ENCODE peak calls at places on chromosome 12, in ten cellular contexts. One of them, this sample, is unnamed.

GRCh38 chr12:30613119-30613830 is 82.4 kb downstream of the IPO8 start:
- DNase-seq in AG04450: no peak
- DNase-seq in transverse colon: no peak
- DNase-seq in GM06990: no peak
- DNase-seq in pancreas: no peak
- DNase-seq in HCT116: no peak
- DNase-seq in right lobe of liver: no peak
- DNase-seq in Panc1: no peak
- DNase-seq in A549: no peak
- DNase-seq in mucosa of descending colon: no peak
- DNase-seq in this sample: no peak

GRCh38 chr12:68175566-68176033 is 16.1 kb upstream of the IFNG start:
- DNase-seq in AG04450: no peak
- DNase-seq in transverse colon: peak; percentile 7
- DNase-seq in GM06990: peak; percentile 51
- DNase-seq in pancreas: no peak
- DNase-seq in HCT116: no peak
- DNase-seq in right lobe of liver: no peak
- DNase-seq in Panc1: no peak
- DNase-seq in A549: no peak
- DNase-seq in mucosa of descending colon: peak; percentile 4
- DNase-seq in this sample: no peak

GRCh38 chr12:1203735-1204019 is 212.7 kb downstream of the ERC1 start:
- DNase-seq in AG04450: no peak
- DNase-seq in transverse colon: no peak
- DNase-seq in GM06990: no peak
- DNase-seq in pancreas: no peak
- DNase-seq in HCT116: no peak
- DNase-seq in right lobe of liver: no peak
- DNase-seq in Panc1: no peak
- DNase-seq in A549: no peak
- DNase-seq in mucosa of descending colon: no peak
- DNase-seq in this sample: no peak

GRCh38 chr12:98591209-98591608 is 2.3 kb upstream of the SLC25A3 start:
- DNase-seq in AG04450: no peak
- DNase-seq in transverse colon: no peak
- DNase-seq in GM06990: no peak
- DNase-seq in pancreas: no peak
- DNase-seq in HCT116: no peak
- DNase-seq in right lobe of liver: no peak
- DNase-seq in Panc1: no peak
- DNase-seq in A549: no peak
- DNase-seq in mucosa of descending colon: no peak
- DNase-seq in this sample: no peak

GRCh38 chr12:107296681-107297086 is 203.3 kb upstream of the CRY1 start:
- DNase-seq in AG04450: no peak
- DNase-seq in transverse colon: no peak
- DNase-seq in GM06990: no peak
- DNase-seq in pancreas: no peak
- DNase-seq in HCT116: no peak
- DNase-seq in right lobe of liver: no peak
- DNase-seq in Panc1: no peak
- DNase-seq in A549: peak; percentile 26
- DNase-seq in mucosa of descending colon: no peak
- DNase-seq in this sample: no peak

GRCh38 chr12:89347325-89347829 is 4.9 kb downstream of the DUSP6 start:
- DNase-seq in AG04450: no peak
- DNase-seq in transverse colon: no peak
- DNase-seq in GM06990: no peak
- DNase-seq in pancreas: no peak
- DNase-seq in HCT116: no peak
- DNase-seq in right lobe of liver: no peak
- DNase-seq in Panc1: no peak
- DNase-seq in A549: no peak
- DNase-seq in mucosa of descending colon: no peak
- DNase-seq in this sample: no peak

GRCh38 chr12:105221588-105222325 is 14.2 kb downstream of the APPL2 start:
- DNase-seq in AG04450: no peak
- DNase-seq in transverse colon: no peak
- DNase-seq in GM06990: no peak
- DNase-seq in pancreas: no peak
- DNase-seq in HCT116: no peak
- DNase-seq in right lobe of liver: no peak
- DNase-seq in Panc1: no peak
- DNase-seq in A549: no peak
- DNase-seq in mucosa of descending colon: no peak
- DNase-seq in this sample: no peak

GRCh38 chr12:81976661-81977060 is 217.5 kb upstream of the PPFIA2 start:
- DNase-seq in AG04450: no peak
- DNase-seq in transverse colon: no peak
- DNase-seq in GM06990: no peak
- DNase-seq in pancreas: no peak
- DNase-seq in HCT116: no peak
- DNase-seq in right lobe of liver: no peak
- DNase-seq in Panc1: no peak
- DNase-seq in A549: no peak
- DNase-seq in mucosa of descending colon: no peak
- DNase-seq in this sample: no peak

GRCh38 chr12:112738531-112738930 is 53.0 kb upstream of the RPH3A start:
- DNase-seq in AG04450: no peak
- DNase-seq in transverse colon: no peak
- DNase-seq in GM06990: no peak
- DNase-seq in pancreas: no peak
- DNase-seq in HCT116: no peak
- DNase-seq in right lobe of liver: no peak
- DNase-seq in Panc1: no peak
- DNase-seq in A549: no peak
- DNase-seq in mucosa of descending colon: no peak
- DNase-seq in this sample: no peak

GRCh38 chr12:6390084-6390799 is 6.3 kb downstream of the LTBR start:
- DNase-seq in AG04450: no peak
- DNase-seq in transverse colon: peak; percentile 61
- DNase-seq in GM06990: no peak
- DNase-seq in pancreas: no peak
- DNase-seq in HCT116: no peak
- DNase-seq in right lobe of liver: no peak
- DNase-seq in Panc1: no peak
- DNase-seq in A549: no peak
- DNase-seq in mucosa of descending colon: peak; percentile 72
- DNase-seq in this sample: no peak

GRCh38 chr12:107490000-107490399 is 195.6 kb upstream of the PWP1 start:
- DNase-seq in AG04450: no peak
- DNase-seq in transverse colon: no peak
- DNase-seq in GM06990: no peak
- DNase-seq in pancreas: no peak
- DNase-seq in HCT116: no peak
- DNase-seq in right lobe of liver: no peak
- DNase-seq in Panc1: no peak
- DNase-seq in A549: no peak
- DNase-seq in mucosa of descending colon: peak; percentile 8
- DNase-seq in this sample: no peak

GRCh38 chr12:109770861-109771670 is 57.4 kb downstream of the FAM222A start:
- DNase-seq in AG04450: no peak
- DNase-seq in transverse colon: no peak
- DNase-seq in GM06990: no peak
- DNase-seq in pancreas: no peak
- DNase-seq in HCT116: no peak
- DNase-seq in right lobe of liver: no peak
- DNase-seq in Panc1: no peak
- DNase-seq in A549: no peak
- DNase-seq in mucosa of descending colon: no peak
- DNase-seq in this sample: no peak

GRCh38 chr12:55743131-55743921 is 404 bp downstream of the GDF11 start:
- DNase-seq in AG04450: no peak
- DNase-seq in transverse colon: peak; percentile 65
- DNase-seq in GM06990: peak; percentile 69
- DNase-seq in pancreas: peak; percentile 64
- DNase-seq in HCT116: no peak
- DNase-seq in right lobe of liver: peak; percentile 49
- DNase-seq in Panc1: no peak
- DNase-seq in A549: peak; percentile 65
- DNase-seq in mucosa of descending colon: peak; percentile 61
- DNase-seq in this sample: peak; percentile 50

GRCh38 chr12:82517027-82517426 is 158.7 kb downstream of the METTL25 start:
- DNase-seq in AG04450: no peak
- DNase-seq in transverse colon: no peak
- DNase-seq in GM06990: no peak
- DNase-seq in pancreas: no peak
- DNase-seq in HCT116: peak; percentile 22
- DNase-seq in right lobe of liver: no peak
- DNase-seq in Panc1: peak; percentile 12
- DNase-seq in A549: no peak
- DNase-seq in mucosa of descending colon: peak; percentile 29
- DNase-seq in this sample: peak; percentile 54

GRCh38 chr12:124497658-124498057 is 69.8 kb downstream of the NCOR2 start:
- DNase-seq in AG04450: peak; percentile 69
- DNase-seq in transverse colon: no peak
- DNase-seq in GM06990: no peak
- DNase-seq in pancreas: peak; percentile 75
- DNase-seq in HCT116: no peak
- DNase-seq in right lobe of liver: no peak
- DNase-seq in Panc1: no peak
- DNase-seq in A549: no peak
- DNase-seq in mucosa of descending colon: no peak
- DNase-seq in this sample: no peak

GRCh38 chr12:65300679-65301349 is 22.3 kb downstream of the MSRB3 start:
- DNase-seq in AG04450: no peak
- DNase-seq in transverse colon: no peak
- DNase-seq in GM06990: no peak
- DNase-seq in pancreas: no peak
- DNase-seq in HCT116: peak; percentile 54
- DNase-seq in right lobe of liver: no peak
- DNase-seq in Panc1: no peak
- DNase-seq in A549: peak; percentile 20
- DNase-seq in mucosa of descending colon: no peak
- DNase-seq in this sample: peak; percentile 56

GRCh38 chr12:116136340-116136739 is 141.2 kb downstream of the MED13L start:
- DNase-seq in AG04450: no peak
- DNase-seq in transverse colon: no peak
- DNase-seq in GM06990: no peak
- DNase-seq in pancreas: no peak
- DNase-seq in HCT116: no peak
- DNase-seq in right lobe of liver: no peak
- DNase-seq in Panc1: no peak
- DNase-seq in A549: no peak
- DNase-seq in mucosa of descending colon: no peak
- DNase-seq in this sample: no peak

GRCh38 chr12:66929121-66929520 is 250.2 kb upstream of the GRIP1 start:
- DNase-seq in AG04450: no peak
- DNase-seq in transverse colon: no peak
- DNase-seq in GM06990: no peak
- DNase-seq in pancreas: no peak
- DNase-seq in HCT116: no peak
- DNase-seq in right lobe of liver: no peak
- DNase-seq in Panc1: no peak
- DNase-seq in A549: no peak
- DNase-seq in mucosa of descending colon: no peak
- DNase-seq in this sample: no peak

GRCh38 chr12:88298761-88299242 is 156.7 kb downstream of the TMTC3 start:
- DNase-seq in AG04450: no peak
- DNase-seq in transverse colon: no peak
- DNase-seq in GM06990: peak; percentile 4
- DNase-seq in pancreas: no peak
- DNase-seq in HCT116: peak; percentile 70
- DNase-seq in right lobe of liver: no peak
- DNase-seq in Panc1: no peak
- DNase-seq in A549: peak; percentile 10
- DNase-seq in mucosa of descending colon: no peak
- DNase-seq in this sample: no peak
- H3K4me3 ChIP-seq in AG04450: no peak overlapping the region
- H3K4me3 ChIP-seq in transverse colon: no peak overlapping the region
- H3K4me3 ChIP-seq in GM06990: no peak overlapping the region
- H3K4me3 ChIP-seq in pancreas: no peak overlapping the region
- H3K4me3 ChIP-seq in HCT116: peak overlapping the region; percentile 8
- H3K4me3 ChIP-seq in right lobe of liver: no peak overlapping the region
- H3K4me3 ChIP-seq in Panc1: no peak overlapping the region
- H3K4me3 ChIP-seq in A549: no peak overlapping the region
- H3K4me3 ChIP-seq in mucosa of descending colon: no peak overlapping the region
- H3K4me3 ChIP-seq in this sample: no peak overlapping the region

DNA sequence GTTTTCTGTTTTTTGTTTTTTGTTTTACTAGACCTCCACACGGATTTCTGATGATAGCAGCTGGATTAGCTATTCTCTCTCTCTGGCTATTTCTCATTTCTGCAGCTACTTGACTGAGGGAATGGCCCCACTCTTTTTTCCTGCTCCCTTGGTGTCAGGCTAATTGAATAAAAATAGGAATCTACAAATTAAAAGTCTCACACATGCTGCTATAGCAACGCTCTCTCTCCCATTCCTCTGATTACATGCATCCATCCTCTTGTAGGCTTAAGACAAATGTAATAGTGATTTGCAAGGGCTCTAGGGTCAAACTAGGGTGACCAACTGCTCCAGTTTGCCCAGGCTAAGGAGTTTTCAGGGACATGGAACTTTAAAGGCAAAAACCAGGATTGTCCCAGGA is 221.8 kb downstream of the PHLDA1 start:
- DNase-seq in AG04450: no peak
- DNase-seq in transverse colon: no peak
- DNase-seq in GM06990: no peak
- DNase-seq in pancreas: no peak
- DNase-seq in HCT116: no peak
- DNase-seq in right lobe of liver: no peak
- DNase-seq in Panc1: no peak
- DNase-seq in A549: no peak
- DNase-seq in mucosa of descending colon: no peak
- DNase-seq in this sample: no peak
- H3K4me3 ChIP-seq in AG04450: no peak overlapping the region
- H3K4me3 ChIP-seq in transverse colon: no peak overlapping the region
- H3K4me3 ChIP-seq in GM06990: no peak overlapping the region
- H3K4me3 ChIP-seq in pancreas: no peak overlapping the region
- H3K4me3 ChIP-seq in HCT116: no peak overlapping the region
- H3K4me3 ChIP-seq in right lobe of liver: no peak overlapping the region
- H3K4me3 ChIP-seq in Panc1: no peak overlapping the region
- H3K4me3 ChIP-seq in A549: no peak overlapping the region
- H3K4me3 ChIP-seq in mucosa of descending colon: no peak overlapping the region
- H3K4me3 ChIP-seq in this sample: no peak overlapping the region

GRCh38 chr12:9750276-9751203 is 10.2 kb downstream of the CD69 start:
- DNase-seq in AG04450: peak; percentile 13
- DNase-seq in transverse colon: peak; percentile 31
- DNase-seq in GM06990: peak; percentile 60
- DNase-seq in pancreas: no peak
- DNase-seq in HCT116: peak; percentile 46
- DNase-seq in right lobe of liver: no peak
- DNase-seq in Panc1: no peak
- DNase-seq in A549: peak; percentile 74
- DNase-seq in mucosa of descending colon: peak; percentile 59
- DNase-seq in this sample: peak; percentile 70
- H3K4me3 ChIP-seq in AG04450: no peak overlapping the region
- H3K4me3 ChIP-seq in transverse colon: no peak overlapping the region
- H3K4me3 ChIP-seq in GM06990: no peak overlapping the region
- H3K4me3 ChIP-seq in pancreas: no peak overlapping the region
- H3K4me3 ChIP-seq in HCT116: no peak overlapping the region
- H3K4me3 ChIP-seq in right lobe of liver: no peak overlapping the region
- H3K4me3 ChIP-seq in Panc1: peak overlapping the region; percentile 24
- H3K4me3 ChIP-seq in A549: peak overlapping the region; percentile 16
- H3K4me3 ChIP-seq in mucosa of descending colon: no peak overlapping the region
- H3K4me3 ChIP-seq in this sample: no peak overlapping the region

DNA sequence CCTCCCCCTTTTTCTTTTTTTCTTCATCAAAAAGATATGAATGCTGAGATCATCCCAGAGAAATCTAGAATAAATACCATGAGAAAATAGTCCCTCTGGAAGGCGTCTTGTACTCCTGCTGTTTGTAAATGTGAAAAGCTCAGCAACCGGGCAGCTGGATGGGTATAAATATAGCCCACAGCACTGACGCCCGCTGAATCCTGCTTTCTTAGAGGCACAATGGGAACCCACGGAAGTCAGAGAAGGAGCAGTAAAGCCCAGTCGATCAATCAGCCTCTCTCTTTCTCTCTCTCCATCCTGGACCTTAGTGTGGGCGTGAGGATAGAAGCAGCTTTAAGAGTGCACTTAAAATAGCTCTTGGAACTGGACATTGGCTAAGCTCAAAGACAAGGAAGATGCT is 144.4 kb downstream of the ETV6 start:
- DNase-seq in AG04450: no peak
- DNase-seq in transverse colon: no peak
- DNase-seq in GM06990: no peak
- DNase-seq in pancreas: no peak
- DNase-seq in HCT116: no peak
- DNase-seq in right lobe of liver: no peak
- DNase-seq in Panc1: no peak
- DNase-seq in A549: no peak
- DNase-seq in mucosa of descending colon: no peak
- DNase-seq in this sample: no peak
- H3K4me3 ChIP-seq in AG04450: no peak overlapping the region
- H3K4me3 ChIP-seq in transverse colon: no peak overlapping the region
- H3K4me3 ChIP-seq in GM06990: no peak overlapping the region
- H3K4me3 ChIP-seq in pancreas: no peak overlapping the region
- H3K4me3 ChIP-seq in HCT116: no peak overlapping the region
- H3K4me3 ChIP-seq in right lobe of liver: no peak overlapping the region
- H3K4me3 ChIP-seq in Panc1: no peak overlapping the region
- H3K4me3 ChIP-seq in A549: no peak overlapping the region
- H3K4me3 ChIP-seq in mucosa of descending colon: no peak overlapping the region
- H3K4me3 ChIP-seq in this sample: no peak overlapping the region